ENCODE peak calls at places on chromosomes 5 and 9, in six cellular contexts. One of them, this sample, is unnamed.

GRCh38 chr5:172637122-172637580 is 3.9 kb upstream of the NEURL1B start:
- DNase-seq in endodermal cell: peak; percentile 45
- DNase-seq in HCT116: no peak
- DNase-seq in neuronal stem cell: no peak
- DNase-seq in SK-N-MC: no peak
- DNase-seq in GM23248: no peak
- DNase-seq in this sample: no peak

GRCh38 chr5:174275959-174276358 is 230.5 kb downstream of the NSG2 start:
- DNase-seq in endodermal cell: no peak
- DNase-seq in HCT116: no peak
- DNase-seq in neuronal stem cell: no peak
- DNase-seq in SK-N-MC: no peak
- DNase-seq in GM23248: no peak
- DNase-seq in this sample: no peak

GRCh38 chr5:657570-657969 is 35.6 kb downstream of the TPPP start:
- DNase-seq in endodermal cell: no peak
- DNase-seq in HCT116: peak; percentile 23
- DNase-seq in neuronal stem cell: no peak
- DNase-seq in SK-N-MC: no peak
- DNase-seq in GM23248: peak; percentile 62
- DNase-seq in this sample: no peak

GRCh38 chr5:42995152-42995751 is 44.9 kb downstream of the ANXA2R start:
- DNase-seq in endodermal cell: no peak
- DNase-seq in HCT116: no peak
- DNase-seq in neuronal stem cell: no peak
- DNase-seq in SK-N-MC: no peak
- DNase-seq in GM23248: peak; percentile 20
- DNase-seq in this sample: no peak

GRCh38 chr5:61275841-61276240 is 56.2 kb upstream of the ZSWIM6 start:
- DNase-seq in endodermal cell: no peak
- DNase-seq in HCT116: no peak
- DNase-seq in neuronal stem cell: no peak
- DNase-seq in SK-N-MC: no peak
- DNase-seq in GM23248: peak; percentile 73
- DNase-seq in this sample: no peak

GRCh38 chr5:52727568-52727967 is 60.1 kb upstream of the ITGA1 start:
- DNase-seq in endodermal cell: no peak
- DNase-seq in HCT116: no peak
- DNase-seq in neuronal stem cell: no peak
- DNase-seq in SK-N-MC: no peak
- DNase-seq in GM23248: peak; percentile 91
- DNase-seq in this sample: no peak

GRCh38 chr5:125263346-125263745 is 516.9 kb upstream of the ZNF608 start:
- DNase-seq in endodermal cell: no peak
- DNase-seq in HCT116: no peak
- DNase-seq in neuronal stem cell: no peak
- DNase-seq in SK-N-MC: no peak
- DNase-seq in GM23248: no peak
- DNase-seq in this sample: no peak

GRCh38 chr5:171420429-171421231 is 1.2 kb downstream of the FGF18 start:
- DNase-seq in endodermal cell: peak; percentile 74
- DNase-seq in HCT116: no peak
- DNase-seq in neuronal stem cell: no peak
- DNase-seq in SK-N-MC: peak; percentile 28
- DNase-seq in GM23248: peak; percentile 91
- DNase-seq in this sample: no peak

GRCh38 chr5:82160948-82161347 is 117.2 kb downstream of the RPS23 start:
- DNase-seq in endodermal cell: no peak
- DNase-seq in HCT116: no peak
- DNase-seq in neuronal stem cell: no peak
- DNase-seq in SK-N-MC: no peak
- DNase-seq in GM23248: peak; percentile 52
- DNase-seq in this sample: no peak

GRCh38 chr5:144583493-144584154 is 413.0 kb downstream of the KCTD16 start:
- DNase-seq in endodermal cell: no peak
- DNase-seq in HCT116: no peak
- DNase-seq in neuronal stem cell: peak; percentile 64
- DNase-seq in SK-N-MC: no peak
- DNase-seq in GM23248: no peak
- DNase-seq in this sample: peak; percentile 22

GRCh38 chr5:139459451-139459934 is 3.0 kb downstream of the ECSCR start:
- DNase-seq in endodermal cell: peak; percentile 66
- DNase-seq in HCT116: no peak
- DNase-seq in neuronal stem cell: no peak
- DNase-seq in SK-N-MC: no peak
- DNase-seq in GM23248: no peak
- DNase-seq in this sample: no peak

GRCh38 chr5:148623741-148624140 is 30.6 kb downstream of the HTR4 start:
- DNase-seq in endodermal cell: no peak
- DNase-seq in HCT116: peak; percentile 23
- DNase-seq in neuronal stem cell: no peak
- DNase-seq in SK-N-MC: no peak
- DNase-seq in GM23248: no peak
- DNase-seq in this sample: no peak

GRCh38 chr9:124139001-124139400 is 118.7 kb upstream of the NEK6 start:
- DNase-seq in endodermal cell: no peak
- DNase-seq in HCT116: no peak
- DNase-seq in neuronal stem cell: no peak
- DNase-seq in SK-N-MC: no peak
- DNase-seq in GM23248: peak; percentile 90
- DNase-seq in this sample: no peak

GRCh38 chr5:17113174-17113941 is 104.1 kb upstream of the BASP1 start:
- DNase-seq in endodermal cell: no peak
- DNase-seq in HCT116: no peak
- DNase-seq in neuronal stem cell: no peak
- DNase-seq in SK-N-MC: no peak
- DNase-seq in GM23248: peak; percentile 88
- DNase-seq in this sample: no peak

GRCh38 chr5:6712136-6712581 is 1.1 kb upstream of the TENT4A start:
- DNase-seq in endodermal cell: peak; percentile 80
- DNase-seq in HCT116: no peak
- DNase-seq in neuronal stem cell: peak; percentile 51
- DNase-seq in SK-N-MC: no peak
- DNase-seq in GM23248: peak; percentile 87
- DNase-seq in this sample: no peak

GRCh38 chr5:111374380-111374779 is 138.0 kb downstream of the STARD4 start:
- DNase-seq in endodermal cell: no peak
- DNase-seq in HCT116: no peak
- DNase-seq in neuronal stem cell: no peak
- DNase-seq in SK-N-MC: no peak
- DNase-seq in GM23248: no peak
- DNase-seq in this sample: no peak

GRCh38 chr5:1505506-1506241 is 18.1 kb downstream of the LPCAT1 start:
- DNase-seq in endodermal cell: no peak
- DNase-seq in HCT116: no peak
- DNase-seq in neuronal stem cell: no peak
- DNase-seq in SK-N-MC: no peak
- DNase-seq in GM23248: no peak
- DNase-seq in this sample: no peak

GRCh38 chr9:130101963-130102362 is 48.3 kb downstream of the GPR107 start:
- DNase-seq in endodermal cell: no peak
- DNase-seq in HCT116: no peak
- DNase-seq in neuronal stem cell: no peak
- DNase-seq in SK-N-MC: no peak
- DNase-seq in GM23248: no peak
- DNase-seq in this sample: no peak

GRCh38 chr9:99373912-99374311 is 151.8 kb downstream of the SEC61B start:
- DNase-seq in endodermal cell: no peak
- DNase-seq in HCT116: no peak
- DNase-seq in neuronal stem cell: no peak
- DNase-seq in SK-N-MC: no peak
- DNase-seq in GM23248: no peak
- DNase-seq in this sample: no peak

GRCh38 chr5:145362261-145362660 is 472.9 kb downstream of the PRELID2 start:
- DNase-seq in endodermal cell: no peak
- DNase-seq in HCT116: no peak
- DNase-seq in neuronal stem cell: no peak
- DNase-seq in SK-N-MC: no peak
- DNase-seq in GM23248: peak; percentile 81
- DNase-seq in this sample: no peak

GRCh38 chr9:127397722-127398647 is 1.0 kb downstream of the SLC2A8 start:
- DNase-seq in endodermal cell: peak; percentile 78
- DNase-seq in HCT116: no peak
- DNase-seq in neuronal stem cell: peak; percentile 44
- DNase-seq in SK-N-MC: no peak
- DNase-seq in GM23248: peak; percentile 62
- DNase-seq in this sample: no peak

GRCh38 chr9:92877531-92878430 is at the start of gene ZNF484:
- DNase-seq in endodermal cell: peak; percentile 98
- DNase-seq in HCT116: peak; percentile 99
- DNase-seq in neuronal stem cell: peak; percentile 85
- DNase-seq in SK-N-MC: peak; percentile 94
- DNase-seq in GM23248: peak; percentile 99
- DNase-seq in this sample: peak; percentile 88

GRCh38 chr9:92887880-92888338 is 10.1 kb upstream of the ZNF484 start:
- DNase-seq in endodermal cell: no peak
- DNase-seq in HCT116: no peak
- DNase-seq in neuronal stem cell: no peak
- DNase-seq in SK-N-MC: no peak
- DNase-seq in GM23248: no peak
- DNase-seq in this sample: no peak

GRCh38 chr9:92882276-92882675 is 4.4 kb upstream of the ZNF484 start:
- DNase-seq in endodermal cell: no peak
- DNase-seq in HCT116: no peak
- DNase-seq in neuronal stem cell: no peak
- DNase-seq in SK-N-MC: no peak
- DNase-seq in GM23248: no peak
- DNase-seq in this sample: peak; percentile 65
- H3K9ac ChIP-seq in endodermal cell: no peak overlapping the region
- H3K9ac ChIP-seq in HCT116: no peak overlapping the region
- H3K9ac ChIP-seq in neuronal stem cell: no peak overlapping the region
- H3K9ac ChIP-seq in SK-N-MC: no peak overlapping the region
- H3K9ac ChIP-seq in GM23248: no peak overlapping the region
- H3K9ac ChIP-seq in this sample: no peak overlapping the region

GRCh38 chr5:131630963-131631350 is 4.1 kb downstream of the RAPGEF6 start:
- DNase-seq in endodermal cell: no peak
- DNase-seq in HCT116: no peak
- DNase-seq in neuronal stem cell: no peak
- DNase-seq in SK-N-MC: no peak
- DNase-seq in GM23248: peak; percentile 43
- DNase-seq in this sample: no peak

GRCh38 chr5:131634996-131635754 is at the start of gene RAPGEF6:
- DNase-seq in endodermal cell: peak; percentile 98
- DNase-seq in HCT116: peak; percentile 100
- DNase-seq in neuronal stem cell: peak; percentile 98
- DNase-seq in SK-N-MC: peak; percentile 98
- DNase-seq in GM23248: peak; percentile 100
- DNase-seq in this sample: peak; percentile 94

GRCh38 chr5:131635755-131636479 is 888 bp upstream of the RAPGEF6 start:
- DNase-seq in endodermal cell: no peak
- DNase-seq in HCT116: no peak
- DNase-seq in neuronal stem cell: no peak
- DNase-seq in SK-N-MC: no peak
- DNase-seq in GM23248: peak; percentile 41
- DNase-seq in this sample: no peak

GRCh38 chr5:131634666-131634995 is 398 bp downstream of the RAPGEF6 start:
- DNase-seq in endodermal cell: peak; percentile 93
- DNase-seq in HCT116: peak; percentile 27
- DNase-seq in neuronal stem cell: peak; percentile 67
- DNase-seq in SK-N-MC: no peak
- DNase-seq in GM23248: peak; percentile 71
- DNase-seq in this sample: peak; percentile 30

GRCh38 chr5:131633830-131634229 is 1.2 kb downstream of the RAPGEF6 start:
- DNase-seq in endodermal cell: no peak
- DNase-seq in HCT116: no peak
- DNase-seq in neuronal stem cell: no peak
- DNase-seq in SK-N-MC: no peak
- DNase-seq in GM23248: no peak
- DNase-seq in this sample: no peak
- H3K9ac ChIP-seq in endodermal cell: peak overlapping the region; percentile 90
- H3K9ac ChIP-seq in HCT116: peak overlapping the region; percentile 83
- H3K9ac ChIP-seq in neuronal stem cell: no peak overlapping the region
- H3K9ac ChIP-seq in SK-N-MC: peak overlapping the region; percentile 94
- H3K9ac ChIP-seq in GM23248: peak overlapping the region; percentile 91
- H3K9ac ChIP-seq in this sample: no peak overlapping the region

DNA sequence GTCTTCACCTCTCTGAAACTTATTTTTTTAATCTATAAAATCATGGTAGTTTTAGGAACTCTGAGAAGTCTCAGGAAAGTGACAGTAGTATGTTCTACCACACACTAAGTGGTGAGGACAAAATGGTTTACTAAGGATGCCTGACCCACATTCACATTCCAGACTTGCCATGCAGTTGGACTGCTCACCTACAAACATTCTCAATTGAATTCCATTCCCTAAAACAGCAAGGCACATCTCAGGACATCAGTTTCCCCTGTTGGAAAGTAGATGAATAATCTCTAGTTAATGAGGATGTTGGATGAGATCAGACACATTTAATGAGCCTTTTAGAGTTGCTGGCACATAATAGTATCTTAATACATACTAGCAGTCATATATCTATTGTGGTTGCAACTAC is 76.5 kb downstream of the ZNF618 start:
- DNase-seq in endodermal cell: no peak
- DNase-seq in HCT116: no peak
- DNase-seq in neuronal stem cell: no peak
- DNase-seq in SK-N-MC: no peak
- DNase-seq in GM23248: no peak
- DNase-seq in this sample: no peak
- H3K9ac ChIP-seq in endodermal cell: no peak overlapping the region
- H3K9ac ChIP-seq in HCT116: no peak overlapping the region
- H3K9ac ChIP-seq in neuronal stem cell: no peak overlapping the region
- H3K9ac ChIP-seq in SK-N-MC: no peak overlapping the region
- H3K9ac ChIP-seq in GM23248: no peak overlapping the region
- H3K9ac ChIP-seq in this sample: no peak overlapping the region

DNA sequence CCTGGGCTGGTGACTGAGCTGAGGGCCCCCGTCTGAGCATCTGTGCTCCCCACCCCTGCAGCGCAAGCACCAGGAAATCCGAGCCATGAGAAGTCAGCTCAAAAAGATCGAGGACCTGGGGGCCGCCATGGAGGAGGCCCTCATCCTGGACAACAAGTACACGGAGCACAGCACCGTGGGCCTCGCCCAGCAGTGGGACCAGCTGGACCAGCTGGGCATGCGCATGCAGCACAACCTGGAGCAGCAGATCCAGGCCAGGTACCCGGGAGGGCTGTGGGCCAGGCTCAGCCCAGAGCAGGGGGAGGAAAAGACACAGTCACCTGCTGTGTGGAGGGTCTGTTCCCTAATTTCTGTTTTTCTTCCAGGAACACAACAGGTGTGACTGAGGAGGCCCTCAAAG is 24.6 kb downstream of the DYNC2I2 start:
- DNase-seq in endodermal cell: no peak
- DNase-seq in HCT116: no peak
- DNase-seq in neuronal stem cell: no peak
- DNase-seq in SK-N-MC: no peak
- DNase-seq in GM23248: no peak
- DNase-seq in this sample: no peak
- H3K9ac ChIP-seq in endodermal cell: no peak overlapping the region
- H3K9ac ChIP-seq in HCT116: no peak overlapping the region
- H3K9ac ChIP-seq in neuronal stem cell: no peak overlapping the region
- H3K9ac ChIP-seq in SK-N-MC: no peak overlapping the region
- H3K9ac ChIP-seq in GM23248: no peak overlapping the region
- H3K9ac ChIP-seq in this sample: no peak overlapping the region

GRCh38 chr5:109739741-109740140 is 50.0 kb downstream of the MAN2A1 start:
- DNase-seq in endodermal cell: peak; percentile 76
- DNase-seq in HCT116: no peak
- DNase-seq in neuronal stem cell: peak; percentile 24
- DNase-seq in SK-N-MC: no peak
- DNase-seq in GM23248: peak; percentile 15
- DNase-seq in this sample: peak; percentile 35
- H3K9ac ChIP-seq in endodermal cell: no peak overlapping the region
- H3K9ac ChIP-seq in HCT116: no peak overlapping the region
- H3K9ac ChIP-seq in neuronal stem cell: no peak overlapping the region
- H3K9ac ChIP-seq in SK-N-MC: no peak overlapping the region
- H3K9ac ChIP-seq in GM23248: no peak overlapping the region
- H3K9ac ChIP-seq in this sample: no peak overlapping the region

GRCh38 chr9:113620377-113621161 is 157.0 kb downstream of the RGS3 start:
- DNase-seq in endodermal cell: peak; percentile 89
- DNase-seq in HCT116: peak; percentile 56
- DNase-seq in neuronal stem cell: peak; percentile 43
- DNase-seq in SK-N-MC: peak; percentile 67
- DNase-seq in GM23248: peak; percentile 88
- DNase-seq in this sample: peak; percentile 86
- H3K9ac ChIP-seq in endodermal cell: peak overlapping the region; percentile 47
- H3K9ac ChIP-seq in HCT116: peak overlapping the region; percentile 49
- H3K9ac ChIP-seq in neuronal stem cell: no peak overlapping the region
- H3K9ac ChIP-seq in SK-N-MC: no peak overlapping the region
- H3K9ac ChIP-seq in GM23248: peak overlapping the region; percentile 79
- H3K9ac ChIP-seq in this sample: peak overlapping the region; percentile 68

This sample was measured in NT2/D1.